ENCODE peak calls at places on chromosomes 13 and 19, in seven cellular contexts. Z, K, P, F, D, C and O are unnamed samples.
A peak's percentile ranks its signal among the peaks of the same experiment; 100 is the strongest.

GRCh38 chr13:96772426-96772825 is 221.8 kb downstream of the OXGR1 start:
- DNase-seq in Z (no peak), K (no peak), P (no peak), F (no peak), D (no peak), C (no peak), O (no peak)

GRCh38 chr19:46602392-46603194 is 1.5 kb downstream of the CALM3 start:
- DNase-seq in Z (peak; percentile 33), K (no peak), P (peak; percentile 73), F (no peak), D (peak; percentile 78), C (peak; percentile 63), O (peak; percentile 66)

GRCh38 chr19:44684892-44685847 is 13.8 kb upstream of the CEACAM16 start:
- DNase-seq in Z (peak; percentile 93), K (peak; percentile 33), P (peak; percentile 93), F (no peak), D (no peak), C (no peak), O (peak; percentile 79)

GRCh38 chr13:35732565-35732964 is 256.1 kb upstream of the MAB21L1 start:
- DNase-seq in Z (no peak), K (no peak), P (no peak), F (no peak), D (no peak), C (no peak), O (no peak)

GRCh38 chr19:43562698-43563241 is 12.6 kb downstream of the XRCC1 start:
- DNase-seq in Z (peak; percentile 88), K (peak; percentile 82), P (peak; percentile 88), F (peak; percentile 90), D (peak; percentile 90), C (peak; percentile 82), O (peak; percentile 77)

GRCh38 chr19:4803736-4804695 is 12.5 kb downstream of the FEM1A start:
- DNase-seq in Z (peak; percentile 48), K (no peak), P (peak; percentile 62), F (peak; percentile 79), D (no peak), C (no peak), O (no peak)

GRCh38 chr19:7550987-7551761 is 15.7 kb downstream of the PNPLA6 start:
- DNase-seq in Z (peak; percentile 83), K (peak; percentile 41), P (peak; percentile 53), F (no peak), D (peak; percentile 84), C (no peak), O (no peak)

GRCh38 chr19:10617409-10618121 is 7.8 kb upstream of the SLC44A2 start:
- DNase-seq in Z (peak; percentile 54), K (no peak), P (peak; percentile 54), F (no peak), D (no peak), C (no peak), O (no peak)

GRCh38 chr19:37074819-37075362 is 3.3 kb upstream of the ZNF420 start:
- DNase-seq in Z (no peak), K (no peak), P (no peak), F (no peak), D (no peak), C (no peak), O (no peak)

GRCh38 chr13:93039131-93039530 is 187.5 kb upstream of the GPC6 start:
- DNase-seq in Z (peak; percentile 42), K (no peak), P (peak; percentile 16), F (no peak), D (no peak), C (no peak), O (no peak)

GRCh38 chr19:10004617-10005016 is 5.7 kb downstream of the COL5A3 start:
- DNase-seq in Z (no peak), K (no peak), P (peak; percentile 28), F (no peak), D (no peak), C (no peak), O (no peak)

GRCh38 chr13:40470665-40471064 is 195.8 kb downstream of the FOXO1 start:
- DNase-seq in Z (peak; percentile 32), K (peak; percentile 72), P (peak; percentile 56), F (no peak), D (no peak), C (no peak), O (peak; percentile 77)

GRCh38 chr19:19463348-19464117 is 51.8 kb downstream of the TSSK6 start:
- DNase-seq in Z (peak; percentile 68), K (peak; percentile 67), P (peak; percentile 93), F (no peak), D (peak; percentile 82), C (peak; percentile 81), O (peak; percentile 71)

GRCh38 chr19:3509566-3509989 is 3.5 kb downstream of the FZR1 start:
- DNase-seq in Z (no peak), K (no peak), P (peak; percentile 90), F (no peak), D (no peak), C (no peak), O (no peak)

GRCh38 chr19:46181386-46181774 is 33.3 kb downstream of the IGFL2 start:
- DNase-seq in Z (peak; percentile 41), K (no peak), P (peak; percentile 71), F (no peak), D (no peak), C (no peak), O (no peak)

GRCh38 chr13:31970237-31970930 is 61.2 kb upstream of the FRY start:
- DNase-seq in Z (peak; percentile 8), K (no peak), P (peak; percentile 90), F (no peak), D (no peak), C (no peak), O (no peak)

GRCh38 chr19:10643968-10644290 is 10.2 kb upstream of the ILF3 start:
- DNase-seq in Z (no peak), K (no peak), P (no peak), F (no peak), D (no peak), C (no peak), O (no peak)

DNA sequence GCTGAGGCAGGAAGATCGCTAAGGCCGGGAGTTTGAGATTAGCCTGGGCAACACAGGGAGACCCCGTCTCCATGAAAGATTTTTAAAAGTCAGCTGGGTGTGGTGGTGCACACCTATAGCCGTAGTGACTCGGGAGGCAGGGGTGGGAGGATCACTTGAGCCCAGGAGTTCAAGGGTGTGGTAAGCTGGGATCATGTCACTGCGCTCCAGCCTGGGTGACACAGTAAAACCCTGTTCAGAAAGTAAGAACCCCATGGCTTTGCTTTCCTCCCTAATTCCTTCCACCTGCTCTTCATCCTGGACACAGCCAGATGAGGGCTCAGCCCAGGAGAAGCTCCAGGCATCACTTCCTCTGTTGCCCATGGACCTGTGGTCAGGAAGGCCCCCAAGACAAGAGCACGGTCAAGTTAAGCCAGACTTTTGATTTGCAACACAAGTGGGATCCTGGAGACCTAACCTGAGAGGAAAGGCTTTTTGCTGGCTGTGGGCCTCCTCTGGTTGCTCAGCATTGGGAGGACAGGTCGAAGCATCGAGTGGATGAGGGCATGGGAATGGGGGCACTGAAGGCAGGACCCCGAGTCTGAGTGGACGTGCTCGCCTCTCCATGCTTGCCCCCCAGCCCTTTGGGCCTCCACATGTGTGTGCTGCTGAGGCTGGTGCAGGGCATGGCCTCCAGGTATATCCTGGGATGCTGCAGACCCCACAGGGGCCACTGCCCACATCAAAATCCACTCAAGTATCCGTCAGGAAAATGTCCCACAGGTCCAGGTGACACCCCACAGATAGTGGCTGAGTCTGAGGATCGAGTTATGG is 25.4 kb downstream of the TUBA3C start:
- DNase-seq in Z (no peak), K (no peak), P (no peak), F (no peak), D (no peak), C (no peak), O (no peak)
- H3K9me3 ChIP-seq in Z (no peaks in the 10 kb centered on the region), K (no peaks in the 10 kb centered on the region), P (no peaks in the 10 kb centered on the region), F (no peaks in the 10 kb centered on the region), D (no peaks in the 10 kb centered on the region), C (no peaks in the 10 kb centered on the region), O (no peaks in the 10 kb centered on the region)

GRCh38 chr19:17513801-17514200 is 2.4 kb downstream of the PGLS start:
- DNase-seq in Z (no peak), K (no peak), P (peak; percentile 30), F (no peak), D (no peak), C (no peak), O (no peak)

GRCh38 chr19:17510220-17510993 is 1.0 kb upstream of the PGLS start:
- DNase-seq in Z (peak; percentile 28), K (no peak), P (peak; percentile 44), F (no peak), D (no peak), C (no peak), O (no peak)

GRCh38 chr19:17512574-17512939 is 1.1 kb downstream of the PGLS start:
- DNase-seq in Z (no peak), K (no peak), P (peak; percentile 29), F (no peak), D (no peak), C (no peak), O (no peak)

GRCh38 chr19:17515408-17516149 is 4.1 kb downstream of the PGLS start:
- DNase-seq in Z (no peak), K (no peak), P (no peak), F (no peak), D (no peak), C (no peak), O (no peak)

DNA sequence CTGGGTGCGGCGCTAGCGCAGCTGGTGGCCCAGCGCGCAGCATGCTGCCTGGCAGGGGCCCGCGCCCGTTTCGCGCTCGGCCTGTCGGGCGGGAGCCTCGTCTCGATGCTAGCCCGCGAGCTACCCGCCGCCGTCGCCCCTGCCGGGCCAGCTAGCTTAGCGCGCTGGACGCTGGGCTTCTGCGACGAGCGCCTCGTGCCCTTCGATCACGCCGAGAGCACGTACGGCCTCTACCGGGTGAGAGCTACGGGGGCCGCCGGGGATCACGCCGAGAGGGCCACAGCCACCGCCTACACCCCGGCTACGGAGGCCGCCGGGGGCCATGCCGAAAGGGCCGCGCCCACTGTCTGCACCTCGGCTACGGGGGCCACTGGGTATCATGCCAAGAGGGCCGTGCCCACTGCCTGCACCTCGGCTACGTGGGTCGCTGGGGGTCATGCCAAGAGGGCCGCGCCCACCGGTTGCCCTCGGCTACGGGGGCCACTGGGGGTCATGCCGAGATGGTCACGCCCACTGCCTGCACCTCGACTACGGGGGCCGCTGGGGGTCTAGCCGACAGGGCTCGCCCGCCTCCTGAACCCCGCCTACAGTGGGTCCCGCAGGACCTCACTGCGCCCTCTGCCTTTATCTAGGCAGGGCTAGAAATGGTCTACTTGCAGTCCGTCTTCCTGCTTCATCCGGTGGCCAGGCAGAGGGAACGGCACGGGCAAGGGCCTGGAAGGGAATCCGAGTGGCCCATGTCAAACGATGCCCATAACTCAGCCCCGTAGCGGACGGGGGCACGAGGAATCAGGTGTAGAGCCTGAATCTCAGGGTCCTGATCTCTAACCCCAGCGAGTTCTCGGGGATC is 500 bp downstream of the PGLS start:
- DNase-seq in Z (peak; percentile 91), K (peak; percentile 82), P (peak; percentile 82), F (peak; percentile 94), D (peak; percentile 94), C (peak; percentile 93), O (peak; percentile 83)
- H3K4me3 ChIP-seq in Z (peak overlapping the region; percentile 51), K (peak overlapping the region; percentile 83), P (peak overlapping the region; percentile 85), F (peak overlapping the region; percentile 99), D (peak overlapping the region; percentile 57), C (peak overlapping the region; percentile 71), O (peak overlapping the region; percentile 98)

GRCh38 chr13:30616927-30617314 is 799 bp upstream of the USPL1 start:
- DNase-seq in Z (peak; percentile 93), K (peak; percentile 81), P (peak; percentile 91), F (peak; percentile 61), D (no peak), C (peak; percentile 82), O (peak; percentile 81)
- H3K9me3 ChIP-seq in Z (no peaks in the 10 kb centered on the region), K (no peaks in the 10 kb centered on the region), P (no peaks in the 10 kb centered on the region), F (no peaks in the 10 kb centered on the region), D (no peaks in the 10 kb centered on the region), C (no peaks in the 10 kb centered on the region), O (no peaks in the 10 kb centered on the region)

DNA sequence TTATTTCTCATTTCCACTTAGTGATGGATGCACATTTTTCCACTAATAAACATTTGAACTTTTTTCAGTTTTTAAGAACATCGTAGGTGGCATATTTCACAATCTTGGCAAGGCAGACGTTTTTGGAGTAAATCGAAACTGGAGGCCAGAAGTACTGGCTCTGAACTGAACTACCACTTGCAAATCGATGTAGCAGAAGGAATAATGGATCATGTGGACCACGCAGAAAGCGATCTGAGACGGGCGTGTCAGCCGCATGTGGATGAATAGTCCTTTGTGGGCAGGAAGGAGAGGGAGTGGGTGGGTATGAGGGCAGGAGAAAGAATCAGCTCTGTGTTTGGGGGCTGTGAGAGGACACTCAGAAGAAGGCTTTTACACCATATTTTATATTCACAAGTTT is 90.4 kb downstream of the COL4A2 start:
- DNase-seq in Z (peak; percentile 90), K (peak; percentile 48), P (peak; percentile 80), F (no peak), D (no peak), C (no peak), O (no peak)
- H3K4me3 ChIP-seq in Z (no peak overlapping the region), K (peak overlapping the region; percentile 28), P (peak overlapping the region; percentile 65), F (no peak overlapping the region), D (no peak overlapping the region), C (no peak overlapping the region), O (no peak overlapping the region)